ENCODE peak calls at places on chromosomes 11 and 22, in ten cellular contexts. One of them, this sample, is unnamed. For H3K4me1, the result is how much of the 10 kb centered on the place peaks cover.

GRCh38 chr11:74226907-74227306 is 55.8 kb downstream of the PPME1 start:
- DNase-seq in IMR-90: no peak
- DNase-seq in colonic mucosa: no peak
- DNase-seq in GM12878: no peak
- DNase-seq in kidney: no peak
- DNase-seq in sigmoid colon: no peak
- DNase-seq in naive thymus-derived CD4-positive, alpha-beta T cell: no peak
- DNase-seq in mucosa of descending colon: no peak
- DNase-seq in hepatocyte: no peak
- DNase-seq in lung: no peak
- DNase-seq in this sample: no peak

GRCh38 chr22:22235564-22235963 is 9.0 kb upstream of the VPREB1 start:
- DNase-seq in IMR-90: no peak
- DNase-seq in colonic mucosa: peak
- DNase-seq in GM12878: peak
- DNase-seq in kidney: no peak
- DNase-seq in sigmoid colon: no peak
- DNase-seq in naive thymus-derived CD4-positive, alpha-beta T cell: peak
- DNase-seq in mucosa of descending colon: peak
- DNase-seq in hepatocyte: peak
- DNase-seq in lung: no peak
- DNase-seq in this sample: no peak

GRCh38 chr11:18394928-18395734 is 768 bp downstream of the LDHA start:
- DNase-seq in IMR-90: peak
- DNase-seq in colonic mucosa: peak
- DNase-seq in GM12878: no peak
- DNase-seq in kidney: no peak
- DNase-seq in sigmoid colon: no peak
- DNase-seq in naive thymus-derived CD4-positive, alpha-beta T cell: peak
- DNase-seq in mucosa of descending colon: peak
- DNase-seq in hepatocyte: peak
- DNase-seq in lung: no peak
- DNase-seq in this sample: peak

GRCh38 chr22:40008726-40009125 is 14.0 kb downstream of the FAM83F start:
- DNase-seq in IMR-90: peak
- DNase-seq in colonic mucosa: no peak
- DNase-seq in GM12878: no peak
- DNase-seq in kidney: peak
- DNase-seq in sigmoid colon: no peak
- DNase-seq in naive thymus-derived CD4-positive, alpha-beta T cell: no peak
- DNase-seq in mucosa of descending colon: no peak
- DNase-seq in hepatocyte: no peak
- DNase-seq in lung: no peak
- DNase-seq in this sample: no peak

GRCh38 chr11:113401718-113402117 is 14.1 kb downstream of the ANKK1 start:
- DNase-seq in IMR-90: no peak
- DNase-seq in colonic mucosa: peak
- DNase-seq in GM12878: no peak
- DNase-seq in kidney: peak
- DNase-seq in sigmoid colon: no peak
- DNase-seq in naive thymus-derived CD4-positive, alpha-beta T cell: no peak
- DNase-seq in mucosa of descending colon: peak
- DNase-seq in hepatocyte: peak
- DNase-seq in lung: peak
- DNase-seq in this sample: peak

GRCh38 chr22:21013742-21014201 is 1.2 kb upstream of the P2RX6 start:
- DNase-seq in IMR-90: no peak
- DNase-seq in colonic mucosa: no peak
- DNase-seq in GM12878: no peak
- DNase-seq in kidney: no peak
- DNase-seq in sigmoid colon: no peak
- DNase-seq in naive thymus-derived CD4-positive, alpha-beta T cell: no peak
- DNase-seq in mucosa of descending colon: no peak
- DNase-seq in hepatocyte: no peak
- DNase-seq in lung: no peak
- DNase-seq in this sample: no peak

GRCh38 chr22:44085743-44086741 is 61.9 kb downstream of the PARVB start:
- DNase-seq in IMR-90: peak
- DNase-seq in colonic mucosa: peak
- DNase-seq in GM12878: peak
- DNase-seq in kidney: no peak
- DNase-seq in sigmoid colon: peak
- DNase-seq in naive thymus-derived CD4-positive, alpha-beta T cell: no peak
- DNase-seq in mucosa of descending colon: peak
- DNase-seq in hepatocyte: peak
- DNase-seq in lung: peak
- DNase-seq in this sample: peak

GRCh38 chr22:38718414-38718813 is 12.7 kb downstream of the GTPBP1 start:
- DNase-seq in IMR-90: peak
- DNase-seq in colonic mucosa: peak
- DNase-seq in GM12878: no peak
- DNase-seq in kidney: peak
- DNase-seq in sigmoid colon: peak
- DNase-seq in naive thymus-derived CD4-positive, alpha-beta T cell: no peak
- DNase-seq in mucosa of descending colon: peak
- DNase-seq in hepatocyte: peak
- DNase-seq in lung: peak
- DNase-seq in this sample: peak

GRCh38 chr11:69920500-69921428 is 101.5 kb upstream of the FGF3 start:
- DNase-seq in IMR-90: no peak
- DNase-seq in colonic mucosa: no peak
- DNase-seq in GM12878: no peak
- DNase-seq in kidney: peak
- DNase-seq in sigmoid colon: peak
- DNase-seq in naive thymus-derived CD4-positive, alpha-beta T cell: no peak
- DNase-seq in mucosa of descending colon: no peak
- DNase-seq in hepatocyte: no peak
- DNase-seq in lung: no peak
- DNase-seq in this sample: no peak

GRCh38 chr11:76765863-76766350 is 17.2 kb upstream of the TSKU start:
- DNase-seq in IMR-90: peak
- DNase-seq in colonic mucosa: no peak
- DNase-seq in GM12878: no peak
- DNase-seq in kidney: no peak
- DNase-seq in sigmoid colon: no peak
- DNase-seq in naive thymus-derived CD4-positive, alpha-beta T cell: no peak
- DNase-seq in mucosa of descending colon: no peak
- DNase-seq in hepatocyte: no peak
- DNase-seq in lung: no peak
- DNase-seq in this sample: peak

GRCh38 chr22:17120281-17120680 is 879 bp downstream of the TMEM121B start:
- DNase-seq in IMR-90: peak
- DNase-seq in colonic mucosa: no peak
- DNase-seq in GM12878: no peak
- DNase-seq in kidney: peak
- DNase-seq in sigmoid colon: no peak
- DNase-seq in naive thymus-derived CD4-positive, alpha-beta T cell: peak
- DNase-seq in mucosa of descending colon: peak
- DNase-seq in hepatocyte: peak
- DNase-seq in lung: no peak
- DNase-seq in this sample: peak

GRCh38 chr22:45298934-45299505 is 10.7 kb upstream of the FAM118A start:
- DNase-seq in IMR-90: peak
- DNase-seq in colonic mucosa: no peak
- DNase-seq in GM12878: no peak
- DNase-seq in kidney: no peak
- DNase-seq in sigmoid colon: no peak
- DNase-seq in naive thymus-derived CD4-positive, alpha-beta T cell: no peak
- DNase-seq in mucosa of descending colon: no peak
- DNase-seq in hepatocyte: no peak
- DNase-seq in lung: no peak
- DNase-seq in this sample: no peak

GRCh38 chr11:123479048-123479837 is 49.2 kb downstream of the GRAMD1B start:
- DNase-seq in IMR-90: no peak
- DNase-seq in colonic mucosa: no peak
- DNase-seq in GM12878: peak
- DNase-seq in kidney: no peak
- DNase-seq in sigmoid colon: no peak
- DNase-seq in naive thymus-derived CD4-positive, alpha-beta T cell: no peak
- DNase-seq in mucosa of descending colon: no peak
- DNase-seq in hepatocyte: no peak
- DNase-seq in lung: no peak
- DNase-seq in this sample: no peak

GRCh38 chr22:35674335-35674734 is 26.1 kb downstream of the APOL6 start:
- DNase-seq in IMR-90: no peak
- DNase-seq in colonic mucosa: no peak
- DNase-seq in GM12878: no peak
- DNase-seq in kidney: no peak
- DNase-seq in sigmoid colon: no peak
- DNase-seq in naive thymus-derived CD4-positive, alpha-beta T cell: no peak
- DNase-seq in mucosa of descending colon: no peak
- DNase-seq in hepatocyte: no peak
- DNase-seq in lung: no peak
- DNase-seq in this sample: no peak

GRCh38 chr11:65021509-65021908 is 5.7 kb upstream of the SNX15 start:
- DNase-seq in IMR-90: no peak
- DNase-seq in colonic mucosa: no peak
- DNase-seq in GM12878: no peak
- DNase-seq in kidney: no peak
- DNase-seq in sigmoid colon: no peak
- DNase-seq in naive thymus-derived CD4-positive, alpha-beta T cell: no peak
- DNase-seq in mucosa of descending colon: no peak
- DNase-seq in hepatocyte: no peak
- DNase-seq in lung: no peak
- DNase-seq in this sample: no peak

DNA sequence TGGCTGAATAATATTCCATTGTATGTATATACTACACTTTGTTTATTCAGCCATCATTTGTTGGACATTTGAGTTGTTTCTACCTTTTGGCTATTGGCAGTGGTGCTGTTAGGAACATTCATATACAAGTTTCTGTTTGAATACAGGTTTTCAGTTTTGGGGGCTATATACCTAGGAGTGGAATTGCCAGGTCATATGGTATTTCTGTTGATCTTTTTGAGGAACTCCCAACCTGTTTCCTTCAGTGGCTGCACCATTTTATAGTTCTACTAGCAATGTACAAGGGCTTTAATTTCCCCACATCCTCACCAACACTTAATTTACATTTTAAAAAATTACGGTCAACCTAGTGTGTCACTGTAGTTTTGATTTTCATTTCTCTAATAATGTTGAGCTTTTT is 54.6 kb downstream of the HSD17B12 start:
- DNase-seq in IMR-90: no peak
- DNase-seq in colonic mucosa: no peak
- DNase-seq in GM12878: no peak
- DNase-seq in kidney: no peak
- DNase-seq in sigmoid colon: no peak
- DNase-seq in naive thymus-derived CD4-positive, alpha-beta T cell: no peak
- DNase-seq in mucosa of descending colon: no peak
- DNase-seq in hepatocyte: no peak
- DNase-seq in lung: no peak
- DNase-seq in this sample: no peak
- H3K4me1 ChIP-seq in IMR-90: under half
- H3K4me1 ChIP-seq in colonic mucosa: under half
- H3K4me1 ChIP-seq in GM12878: under half
- H3K4me1 ChIP-seq in kidney: under half
- H3K4me1 ChIP-seq in sigmoid colon: under half
- H3K4me1 ChIP-seq in naive thymus-derived CD4-positive, alpha-beta T cell: under half
- H3K4me1 ChIP-seq in mucosa of descending colon: under half
- H3K4me1 ChIP-seq in hepatocyte: under half
- H3K4me1 ChIP-seq in lung: under half
- H3K4me1 ChIP-seq in this sample: under half

DNA sequence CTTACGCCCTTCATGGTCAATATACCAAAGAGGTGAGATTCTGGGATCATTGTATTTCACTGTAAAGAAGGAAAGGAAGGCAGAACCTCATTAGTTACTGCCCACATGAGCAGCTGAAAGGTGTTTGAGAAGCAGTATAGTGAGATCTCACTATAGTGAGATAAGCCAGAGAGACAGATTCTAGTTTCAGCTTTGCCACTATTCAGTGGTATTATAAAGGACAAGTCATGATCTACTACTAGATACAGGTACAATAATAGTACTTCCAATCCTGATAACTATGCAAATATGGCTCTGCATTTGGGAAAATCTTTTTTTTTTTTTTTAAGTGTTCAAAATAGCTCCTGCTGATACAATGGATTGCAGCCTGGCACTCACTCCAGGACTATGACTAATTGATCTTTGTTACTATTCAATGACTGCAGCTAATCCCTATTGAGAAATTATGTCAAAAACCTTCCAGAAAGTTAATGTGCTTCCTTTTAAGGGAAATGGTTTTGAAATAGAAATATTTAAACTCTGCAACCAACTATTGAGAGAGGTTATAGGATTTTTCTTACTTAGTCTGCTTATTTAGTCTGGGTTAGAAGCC is 8.3 kb upstream of the DLAT start:
- DNase-seq in IMR-90: peak
- DNase-seq in colonic mucosa: no peak
- DNase-seq in GM12878: no peak
- DNase-seq in kidney: no peak
- DNase-seq in sigmoid colon: no peak
- DNase-seq in naive thymus-derived CD4-positive, alpha-beta T cell: no peak
- DNase-seq in mucosa of descending colon: no peak
- DNase-seq in hepatocyte: no peak
- DNase-seq in lung: no peak
- DNase-seq in this sample: no peak
- H3K4me3 ChIP-seq in IMR-90: no peak
- H3K4me3 ChIP-seq in colonic mucosa: no peak
- H3K4me3 ChIP-seq in GM12878: peak
- H3K4me3 ChIP-seq in kidney: no peak
- H3K4me3 ChIP-seq in sigmoid colon: no peak
- H3K4me3 ChIP-seq in naive thymus-derived CD4-positive, alpha-beta T cell: no peak
- H3K4me3 ChIP-seq in mucosa of descending colon: no peak
- H3K4me3 ChIP-seq in hepatocyte: no peak
- H3K4me3 ChIP-seq in lung: no peak
- H3K4me3 ChIP-seq in this sample: no peak

GRCh38 chr11:85774256-85775097 is 36.5 kb downstream of the SYTL2 start:
- DNase-seq in IMR-90: no peak
- DNase-seq in colonic mucosa: no peak
- DNase-seq in GM12878: no peak
- DNase-seq in kidney: no peak
- DNase-seq in sigmoid colon: no peak
- DNase-seq in naive thymus-derived CD4-positive, alpha-beta T cell: no peak
- DNase-seq in mucosa of descending colon: no peak
- DNase-seq in hepatocyte: peak
- DNase-seq in lung: no peak
- DNase-seq in this sample: no peak
- H3K4me1 ChIP-seq in IMR-90: under half
- H3K4me1 ChIP-seq in colonic mucosa: under half
- H3K4me1 ChIP-seq in GM12878: under half
- H3K4me1 ChIP-seq in kidney: under half
- H3K4me1 ChIP-seq in sigmoid colon: under half
- H3K4me1 ChIP-seq in naive thymus-derived CD4-positive, alpha-beta T cell: under half
- H3K4me1 ChIP-seq in mucosa of descending colon: under half
- H3K4me1 ChIP-seq in hepatocyte: under half
- H3K4me1 ChIP-seq in lung: under half
- H3K4me1 ChIP-seq in this sample: under half

GRCh38 chr22:29044657-29045176 is 16.9 kb downstream of the C22orf31 start:
- DNase-seq in IMR-90: peak
- DNase-seq in colonic mucosa: no peak
- DNase-seq in GM12878: no peak
- DNase-seq in kidney: no peak
- DNase-seq in sigmoid colon: no peak
- DNase-seq in naive thymus-derived CD4-positive, alpha-beta T cell: no peak
- DNase-seq in mucosa of descending colon: no peak
- DNase-seq in hepatocyte: peak
- DNase-seq in lung: no peak
- DNase-seq in this sample: no peak
- H3K4me3 ChIP-seq in IMR-90: no peak
- H3K4me3 ChIP-seq in colonic mucosa: no peak
- H3K4me3 ChIP-seq in GM12878: no peak
- H3K4me3 ChIP-seq in kidney: no peak
- H3K4me3 ChIP-seq in sigmoid colon: no peak
- H3K4me3 ChIP-seq in naive thymus-derived CD4-positive, alpha-beta T cell: no peak
- H3K4me3 ChIP-seq in mucosa of descending colon: no peak
- H3K4me3 ChIP-seq in hepatocyte: no peak
- H3K4me3 ChIP-seq in lung: no peak
- H3K4me3 ChIP-seq in this sample: no peak

GRCh38 chr22:50192056-50192824 is 6.5 kb downstream of the TRABD start:
- DNase-seq in IMR-90: peak
- DNase-seq in colonic mucosa: no peak
- DNase-seq in GM12878: no peak
- DNase-seq in kidney: peak
- DNase-seq in sigmoid colon: no peak
- DNase-seq in naive thymus-derived CD4-positive, alpha-beta T cell: no peak
- DNase-seq in mucosa of descending colon: peak
- DNase-seq in hepatocyte: no peak
- DNase-seq in lung: no peak
- DNase-seq in this sample: peak
- H3K4me1 ChIP-seq in IMR-90: under half
- H3K4me1 ChIP-seq in colonic mucosa: under half
- H3K4me1 ChIP-seq in GM12878: half or more
- H3K4me1 ChIP-seq in kidney: under half
- H3K4me1 ChIP-seq in sigmoid colon: under half
- H3K4me1 ChIP-seq in naive thymus-derived CD4-positive, alpha-beta T cell: under half
- H3K4me1 ChIP-seq in mucosa of descending colon: under half
- H3K4me1 ChIP-seq in hepatocyte: under half
- H3K4me1 ChIP-seq in lung: under half
- H3K4me1 ChIP-seq in this sample: under half

This sample was measured in pancreas.